ENCODE peak calls at places on chromosome 13, in seven cellular contexts. One of them, this sample, is unnamed. For H3K9me3, the result is how much of the 10 kb centered on the place peaks cover.

GRCh38 chr13:67238861-67239260 is 8.7 kb upstream of the PCDH9 start:
- DNase-seq in AG04450: no peak
- DNase-seq in mucosa of descending colon: no peak
- DNase-seq in hepatocyte: no peak
- DNase-seq in cardiac muscle cell: no peak
- DNase-seq in tibial artery: no peak
- DNase-seq in CD8-positive, alpha-beta T cell: no peak
- DNase-seq in this sample: no peak

GRCh38 chr13:38905861-38906260 is 84.8 kb downstream of the STOML3 start:
- DNase-seq in tibial artery: no peak
- DNase-seq in hepatocyte: no peak
- DNase-seq in CD8-positive, alpha-beta T cell: no peak
- DNase-seq in cardiac muscle cell: no peak
- DNase-seq in mucosa of descending colon: no peak
- DNase-seq in AG04450: no peak
- DNase-seq in this sample: no peak

GRCh38 chr13:76991432-76991795 is 467 bp upstream of the CLN5 start:
- DNase-seq in AG04450: no peak
- DNase-seq in tibial artery: no peak
- DNase-seq in cardiac muscle cell: no peak
- DNase-seq in mucosa of descending colon: no peak
- DNase-seq in CD8-positive, alpha-beta T cell: peak
- DNase-seq in hepatocyte: peak
- DNase-seq in this sample: peak

GRCh38 chr13:40329682-40330485 is 336.6 kb downstream of the FOXO1 start:
- DNase-seq in mucosa of descending colon: no peak
- DNase-seq in cardiac muscle cell: peak
- DNase-seq in AG04450: no peak
- DNase-seq in tibial artery: no peak
- DNase-seq in CD8-positive, alpha-beta T cell: no peak
- DNase-seq in hepatocyte: no peak
- DNase-seq in this sample: no peak

GRCh38 chr13:28324181-28324789 is 170.6 kb downstream of the FLT1 start:
- DNase-seq in AG04450: no peak
- DNase-seq in tibial artery: no peak
- DNase-seq in CD8-positive, alpha-beta T cell: peak
- DNase-seq in cardiac muscle cell: peak
- DNase-seq in mucosa of descending colon: peak
- DNase-seq in hepatocyte: peak
- DNase-seq in this sample: peak

GRCh38 chr13:29260684-29261083 is 334.8 kb downstream of the SLC7A1 start:
- DNase-seq in AG04450: no peak
- DNase-seq in CD8-positive, alpha-beta T cell: no peak
- DNase-seq in mucosa of descending colon: no peak
- DNase-seq in hepatocyte: peak
- DNase-seq in cardiac muscle cell: no peak
- DNase-seq in tibial artery: no peak
- DNase-seq in this sample: no peak

GRCh38 chr13:114078501-114079451 is 53.6 kb downstream of the RASA3 start:
- DNase-seq in mucosa of descending colon: peak
- DNase-seq in cardiac muscle cell: peak
- DNase-seq in hepatocyte: peak
- DNase-seq in AG04450: no peak
- DNase-seq in tibial artery: peak
- DNase-seq in CD8-positive, alpha-beta T cell: no peak
- DNase-seq in this sample: no peak

GRCh38 chr13:76632388-76633044 is 253.7 kb downstream of the KCTD12 start:
- DNase-seq in tibial artery: no peak
- DNase-seq in mucosa of descending colon: no peak
- DNase-seq in hepatocyte: peak
- DNase-seq in AG04450: no peak
- DNase-seq in CD8-positive, alpha-beta T cell: no peak
- DNase-seq in cardiac muscle cell: peak
- DNase-seq in this sample: no peak

GRCh38 chr13:44739120-44739519 is 163.0 kb upstream of the TSC22D1 start:
- DNase-seq in CD8-positive, alpha-beta T cell: no peak
- DNase-seq in hepatocyte: no peak
- DNase-seq in tibial artery: no peak
- DNase-seq in AG04450: no peak
- DNase-seq in cardiac muscle cell: no peak
- DNase-seq in mucosa of descending colon: no peak
- DNase-seq in this sample: no peak

GRCh38 chr13:97301382-97302095 is 79.4 kb downstream of the MBNL2 start:
- DNase-seq in tibial artery: no peak
- DNase-seq in cardiac muscle cell: no peak
- DNase-seq in hepatocyte: no peak
- DNase-seq in AG04450: no peak
- DNase-seq in CD8-positive, alpha-beta T cell: no peak
- DNase-seq in mucosa of descending colon: no peak
- DNase-seq in this sample: no peak

GRCh38 chr13:22061806-22062391 is 391.0 kb downstream of the FGF9 start:
- DNase-seq in tibial artery: no peak
- DNase-seq in cardiac muscle cell: no peak
- DNase-seq in mucosa of descending colon: no peak
- DNase-seq in CD8-positive, alpha-beta T cell: no peak
- DNase-seq in AG04450: no peak
- DNase-seq in hepatocyte: no peak
- DNase-seq in this sample: no peak

GRCh38 chr13:30647420-30647819 is 29.7 kb downstream of the USPL1 start:
- DNase-seq in tibial artery: no peak
- DNase-seq in hepatocyte: no peak
- DNase-seq in mucosa of descending colon: no peak
- DNase-seq in AG04450: no peak
- DNase-seq in cardiac muscle cell: no peak
- DNase-seq in CD8-positive, alpha-beta T cell: no peak
- DNase-seq in this sample: no peak

GRCh38 chr13:64206430-64207225 is 2791.0 kb upstream of the PCDH20 start:
- DNase-seq in cardiac muscle cell: no peak
- DNase-seq in mucosa of descending colon: no peak
- DNase-seq in AG04450: no peak
- DNase-seq in tibial artery: no peak
- DNase-seq in hepatocyte: no peak
- DNase-seq in CD8-positive, alpha-beta T cell: no peak
- DNase-seq in this sample: no peak

GRCh38 chr13:19072543-19072942 is 109.1 kb downstream of the TUBA3C start:
- DNase-seq in tibial artery: no peak
- DNase-seq in mucosa of descending colon: no peak
- DNase-seq in hepatocyte: no peak
- DNase-seq in CD8-positive, alpha-beta T cell: no peak
- DNase-seq in AG04450: no peak
- DNase-seq in cardiac muscle cell: no peak
- DNase-seq in this sample: no peak
- H3K9me3 ChIP-seq in tibial artery: under half
- H3K9me3 ChIP-seq in mucosa of descending colon: half or more
- H3K9me3 ChIP-seq in hepatocyte: under half
- H3K9me3 ChIP-seq in CD8-positive, alpha-beta T cell: under half
- H3K9me3 ChIP-seq in AG04450: half or more
- H3K9me3 ChIP-seq in cardiac muscle cell: under half
- H3K9me3 ChIP-seq in this sample: under half

GRCh38 chr13:25806304-25806974 is 245.4 kb downstream of the SHISA2 start:
- DNase-seq in hepatocyte: no peak
- DNase-seq in CD8-positive, alpha-beta T cell: no peak
- DNase-seq in cardiac muscle cell: no peak
- DNase-seq in mucosa of descending colon: no peak
- DNase-seq in AG04450: no peak
- DNase-seq in tibial artery: no peak
- DNase-seq in this sample: no peak
- H3K9me3 ChIP-seq in hepatocyte: under half
- H3K9me3 ChIP-seq in CD8-positive, alpha-beta T cell: under half
- H3K9me3 ChIP-seq in cardiac muscle cell: under half
- H3K9me3 ChIP-seq in mucosa of descending colon: under half
- H3K9me3 ChIP-seq in AG04450: under half
- H3K9me3 ChIP-seq in tibial artery: under half
- H3K9me3 ChIP-seq in this sample: under half

DNA sequence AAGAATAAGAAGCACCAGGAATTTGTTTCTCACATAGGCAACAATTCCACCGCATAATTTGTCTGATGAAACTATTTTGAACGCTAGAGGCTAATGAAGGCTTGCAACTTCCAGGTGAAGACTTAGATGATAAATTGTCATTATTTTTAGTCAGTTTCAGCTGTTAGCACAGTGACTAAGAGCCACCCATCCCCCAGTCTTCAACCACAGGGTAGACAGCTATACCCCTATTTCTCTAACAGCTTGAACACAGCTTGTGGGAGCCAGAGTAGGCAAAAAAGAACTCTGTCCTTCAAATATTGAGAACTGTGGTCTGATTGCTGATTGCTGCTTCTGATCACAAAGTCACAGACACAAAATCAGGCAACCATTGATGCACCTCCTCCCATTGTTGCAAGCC is 1124.8 kb upstream of the PRR20A start:
- DNase-seq in CD8-positive, alpha-beta T cell: no peak
- DNase-seq in mucosa of descending colon: no peak
- DNase-seq in tibial artery: no peak
- DNase-seq in hepatocyte: no peak
- DNase-seq in cardiac muscle cell: no peak
- DNase-seq in AG04450: no peak
- DNase-seq in this sample: no peak
- H3K9me3 ChIP-seq in CD8-positive, alpha-beta T cell: under half
- H3K9me3 ChIP-seq in mucosa of descending colon: under half
- H3K9me3 ChIP-seq in tibial artery: under half
- H3K9me3 ChIP-seq in hepatocyte: under half
- H3K9me3 ChIP-seq in cardiac muscle cell: under half
- H3K9me3 ChIP-seq in AG04450: under half
- H3K9me3 ChIP-seq in this sample: under half

DNA sequence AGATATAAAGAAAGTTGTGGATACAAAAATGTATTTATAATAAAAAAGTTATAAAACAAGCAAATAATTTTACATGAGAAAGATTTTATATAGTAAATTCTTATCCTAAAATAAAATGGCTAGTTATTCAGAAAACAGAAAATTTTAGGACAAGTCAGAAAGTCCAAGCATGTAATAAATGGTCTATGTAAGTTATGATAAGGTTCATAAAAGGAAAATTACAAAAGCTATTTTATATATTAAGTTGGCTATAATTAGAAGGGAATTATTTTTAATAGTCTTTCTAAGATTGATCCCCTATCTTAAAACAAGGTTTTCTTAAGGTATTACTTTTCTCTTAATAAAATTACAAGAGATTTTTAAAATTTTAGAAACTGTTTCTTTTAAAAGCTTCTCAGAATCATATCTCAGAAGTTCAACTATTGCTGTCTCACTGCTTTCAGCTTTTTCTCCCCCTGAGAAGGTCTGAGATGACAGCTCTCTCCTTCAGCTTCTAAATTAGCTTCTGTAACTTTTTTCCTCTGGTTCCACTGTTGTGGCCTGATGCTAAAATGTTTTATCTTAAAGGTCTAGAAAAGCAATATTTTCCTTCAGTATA is 8.7 kb downstream of the CCDC169 start:
- DNase-seq in CD8-positive, alpha-beta T cell: no peak
- DNase-seq in tibial artery: no peak
- DNase-seq in AG04450: no peak
- DNase-seq in hepatocyte: no peak
- DNase-seq in cardiac muscle cell: no peak
- DNase-seq in mucosa of descending colon: no peak
- DNase-seq in this sample: no peak
- H3K9me3 ChIP-seq in CD8-positive, alpha-beta T cell: under half
- H3K9me3 ChIP-seq in tibial artery: under half
- H3K9me3 ChIP-seq in AG04450: under half
- H3K9me3 ChIP-seq in hepatocyte: under half
- H3K9me3 ChIP-seq in cardiac muscle cell: under half
- H3K9me3 ChIP-seq in mucosa of descending colon: under half
- H3K9me3 ChIP-seq in this sample: under half

GRCh38 chr13:19329365-19329764 is 147.7 kb upstream of the TUBA3C start:
- DNase-seq in tibial artery: no peak
- DNase-seq in CD8-positive, alpha-beta T cell: no peak
- DNase-seq in mucosa of descending colon: no peak
- DNase-seq in hepatocyte: no peak
- DNase-seq in AG04450: no peak
- DNase-seq in cardiac muscle cell: no peak
- DNase-seq in this sample: no peak

DNA sequence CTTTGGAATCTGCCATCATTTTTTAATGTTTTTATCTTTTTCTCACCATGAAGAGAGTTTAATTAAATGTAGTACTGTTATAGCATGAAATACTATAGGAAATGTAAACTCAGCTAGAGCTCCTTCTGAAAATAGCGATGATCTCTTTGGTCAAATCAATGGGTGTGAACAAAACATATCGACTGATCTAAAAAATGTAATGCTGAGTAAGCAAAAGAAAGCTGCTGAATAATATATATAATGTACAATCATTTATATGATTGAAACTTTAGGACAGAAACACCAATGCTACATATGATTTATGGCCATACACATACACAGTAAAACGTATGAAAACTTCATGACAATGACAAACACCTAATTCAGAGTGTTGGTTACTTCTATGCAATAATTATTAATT is 150.8 kb upstream of the TUBA3C start:
- DNase-seq in AG04450: no peak
- DNase-seq in CD8-positive, alpha-beta T cell: no peak
- DNase-seq in mucosa of descending colon: no peak
- DNase-seq in hepatocyte: no peak
- DNase-seq in cardiac muscle cell: no peak
- DNase-seq in tibial artery: no peak
- DNase-seq in this sample: no peak
- H3K9me3 ChIP-seq in AG04450: under half
- H3K9me3 ChIP-seq in CD8-positive, alpha-beta T cell: under half
- H3K9me3 ChIP-seq in mucosa of descending colon: under half
- H3K9me3 ChIP-seq in hepatocyte: under half
- H3K9me3 ChIP-seq in cardiac muscle cell: under half
- H3K9me3 ChIP-seq in tibial artery: under half
- H3K9me3 ChIP-seq in this sample: under half

GRCh38 chr13:46963874-46964273 is 67.0 kb upstream of the HTR2A start:
- DNase-seq in cardiac muscle cell: no peak
- DNase-seq in hepatocyte: no peak
- DNase-seq in CD8-positive, alpha-beta T cell: no peak
- DNase-seq in tibial artery: no peak
- DNase-seq in mucosa of descending colon: no peak
- DNase-seq in AG04450: no peak
- DNase-seq in this sample: no peak

GRCh38 chr13:46964789-46965527 is 68.1 kb upstream of the HTR2A start:
- DNase-seq in AG04450: no peak
- DNase-seq in mucosa of descending colon: no peak
- DNase-seq in cardiac muscle cell: peak
- DNase-seq in tibial artery: no peak
- DNase-seq in CD8-positive, alpha-beta T cell: no peak
- DNase-seq in hepatocyte: no peak
- DNase-seq in this sample: no peak

GRCh38 chr13:46962286-46962941 is 65.6 kb upstream of the HTR2A start:
- DNase-seq in cardiac muscle cell: peak
- DNase-seq in AG04450: no peak
- DNase-seq in tibial artery: no peak
- DNase-seq in mucosa of descending colon: no peak
- DNase-seq in CD8-positive, alpha-beta T cell: no peak
- DNase-seq in hepatocyte: no peak
- DNase-seq in this sample: no peak

GRCh38 chr13:46961719-46962118 is 64.9 kb upstream of the HTR2A start:
- DNase-seq in tibial artery: no peak
- DNase-seq in CD8-positive, alpha-beta T cell: no peak
- DNase-seq in hepatocyte: peak
- DNase-seq in mucosa of descending colon: no peak
- DNase-seq in AG04450: no peak
- DNase-seq in cardiac muscle cell: peak
- DNase-seq in this sample: no peak
- H3K9me3 ChIP-seq in tibial artery: under half
- H3K9me3 ChIP-seq in CD8-positive, alpha-beta T cell: under half
- H3K9me3 ChIP-seq in hepatocyte: under half
- H3K9me3 ChIP-seq in mucosa of descending colon: under half
- H3K9me3 ChIP-seq in AG04450: under half
- H3K9me3 ChIP-seq in cardiac muscle cell: under half
- H3K9me3 ChIP-seq in this sample: under half

GRCh38 chr13:19057588-19058340 is 123.9 kb downstream of the TUBA3C start:
- DNase-seq in AG04450: no peak
- DNase-seq in cardiac muscle cell: no peak
- DNase-seq in tibial artery: no peak
- DNase-seq in hepatocyte: no peak
- DNase-seq in mucosa of descending colon: no peak
- DNase-seq in CD8-positive, alpha-beta T cell: no peak
- DNase-seq in this sample: no peak
- H3K9me3 ChIP-seq in AG04450: half or more
- H3K9me3 ChIP-seq in cardiac muscle cell: under half
- H3K9me3 ChIP-seq in tibial artery: under half
- H3K9me3 ChIP-seq in hepatocyte: under half
- H3K9me3 ChIP-seq in mucosa of descending colon: half or more
- H3K9me3 ChIP-seq in CD8-positive, alpha-beta T cell: under half
- H3K9me3 ChIP-seq in this sample: under half